ENCODE peak calls at places on chromosomes 4 and X, in nine cellular contexts. A, B, S, J, R, U, P, F and H are unnamed samples.

GRCh38 chr4:120198411-120198810 is 131.8 kb upstream of the MAD2L1 start:
- DNase-seq in A (no peak), B (no peak), S (no peak), J (no peak), R (no peak), U (no peak), P (no peak), F (no peak), H (no peak)

GRCh38 chr4:185730849-185731608 is 81.0 kb downstream of the SORBS2 start:
- DNase-seq in A (no peak), B (no peak), S (peak; percentile 47), J (no peak), R (no peak), U (peak; percentile 53), P (no peak), F (peak; percentile 72), H (no peak)

GRCh38 chrX:23811135-23811781 is 28.3 kb downstream of the SAT1 start:
- DNase-seq in A (no peak), B (no peak), S (no peak), J (no peak), R (no peak), U (peak; percentile 70), P (no peak), F (no peak), H (no peak)

GRCh38 chr4:83890816-83891215 is 354.9 kb downstream of the GPAT3 start:
- DNase-seq in A (no peak), B (no peak), S (peak; percentile 29), J (no peak), R (no peak), U (no peak), P (no peak), F (no peak), H (no peak)

GRCh38 chrX:131633285-131633917 is 89.5 kb downstream of the OR13H1 start:
- DNase-seq in A (peak; percentile 41), B (peak; percentile 49), S (peak; percentile 25), J (peak; percentile 46), R (peak; percentile 7), U (peak; percentile 57), P (peak; percentile 41), F (peak; percentile 54), H (peak; percentile 19)

GRCh38 chr4:102780476-102781144 is 19.8 kb upstream of the MANBA start:
- DNase-seq in A (peak; percentile 62), B (no peak), S (peak; percentile 97), J (no peak), R (no peak), U (peak; percentile 27), P (no peak), F (no peak), H (no peak)

GRCh38 chrX:68433155-68433980 is at the start of gene OPHN1:
- DNase-seq in A (peak; percentile 74), B (no peak), S (peak; percentile 65), J (peak; percentile 10), R (no peak), U (peak; percentile 80), P (peak; percentile 4), F (peak; percentile 78), H (no peak)

GRCh38 chr4:70601422-70602039 is 9.5 kb downstream of the AMBN start:
- DNase-seq in A (peak; percentile 74), B (peak; percentile 54), S (peak; percentile 78), J (peak; percentile 33), R (peak; percentile 25), U (peak; percentile 78), P (peak; percentile 58), F (peak; percentile 61), H (peak; percentile 54)

GRCh38 chr4:106766519-106766918 is 269.6 kb downstream of the DKK2 start:
- DNase-seq in A (no peak), B (no peak), S (no peak), J (no peak), R (no peak), U (no peak), P (no peak), F (peak; percentile 16), H (no peak)

GRCh38 chr4:74439952-74440351 is 5.0 kb upstream of the AREG start:
- DNase-seq in A (no peak), B (no peak), S (no peak), J (no peak), R (no peak), U (no peak), P (no peak), F (no peak), H (no peak)

GRCh38 chr4:113823291-113823659 is 61.7 kb upstream of the CAMK2D start:
- DNase-seq in A (peak; percentile 43), B (no peak), S (peak; percentile 34), J (no peak), R (no peak), U (peak; percentile 38), P (no peak), F (no peak), H (no peak)

GRCh38 chrX:32987139-32987538 is 224.2 kb downstream of the DMD start:
- DNase-seq in A (no peak), B (no peak), S (no peak), J (no peak), R (no peak), U (no peak), P (no peak), F (no peak), H (no peak)

GRCh38 chr4:9898596-9899345 is 117.3 kb downstream of the DRD5 start:
- DNase-seq in A (peak; percentile 16), B (no peak), S (peak; percentile 26), J (no peak), R (no peak), U (peak; percentile 52), P (peak; percentile 3), F (peak; percentile 69), H (no peak)

GRCh38 chr4:152709675-152710438 is 30.1 kb upstream of the TMEM154 start:
- DNase-seq in A (no peak), B (no peak), S (peak; percentile 22), J (no peak), R (no peak), U (no peak), P (no peak), F (peak; percentile 25), H (no peak)

GRCh38 chrX:19875051-19875432 is 12.4 kb downstream of the SH3KBP1 start:
- DNase-seq in A (peak; percentile 34), B (no peak), S (no peak), J (no peak), R (no peak), U (peak; percentile 29), P (no peak), F (no peak), H (no peak)

GRCh38 chr4:118350961-118351360 is 1.8 kb downstream of the PRSS12 start:
- DNase-seq in A (no peak), B (no peak), S (no peak), J (no peak), R (no peak), U (no peak), P (no peak), F (no peak), H (no peak)

GRCh38 chrX:49186125-49187027 is at the start of gene PRICKLE3:
- DNase-seq in A (peak; percentile 29), B (peak; percentile 42), S (peak; percentile 14), J (no peak), R (no peak), U (peak; percentile 88), P (peak; percentile 85), F (peak; percentile 46), H (peak; percentile 48)

GRCh38 chrX:106621836-106622235 is 10.1 kb downstream of the RADX start:
- DNase-seq in A (no peak), B (no peak), S (no peak), J (no peak), R (no peak), U (no peak), P (no peak), F (no peak), H (no peak)

GRCh38 chr4:16197842-16198241 is 28.4 kb downstream of the TAPT1 start:
- DNase-seq in A (no peak), B (peak; percentile 61), S (no peak), J (no peak), R (no peak), U (no peak), P (no peak), F (no peak), H (peak; percentile 12)

GRCh38 chrX:276588-277171 is 4.5 kb upstream of the PLCXD1 start:
- DNase-seq in A (peak; percentile 76), B (no peak), S (peak; percentile 19), J (no peak), R (no peak), U (no peak), P (peak; percentile 29), F (peak; percentile 39), H (no peak)

GRCh38 chr4:139988863-139989765 is 164.9 kb downstream of the MAML3 start:
- DNase-seq in A (peak; percentile 97), B (no peak), S (peak; percentile 96), J (no peak), R (peak; percentile 93), U (peak; percentile 27), P (peak; percentile 26), F (peak; percentile 92), H (no peak)

GRCh38 chr4:108359936-108360681 is 191.4 kb upstream of the LEF1 start:
- DNase-seq in A (no peak), B (no peak), S (no peak), J (no peak), R (no peak), U (peak; percentile 90), P (no peak), F (no peak), H (no peak)

GRCh38 chr4:77232653-77233052 is 75.6 kb downstream of the CCNG2 start:
- DNase-seq in A (peak; percentile 11), B (no peak), S (peak; percentile 80), J (no peak), R (no peak), U (peak; percentile 35), P (no peak), F (no peak), H (peak; percentile 5)

GRCh38 chr4:135281230-135281629 is 1079.6 kb upstream of the PABPC4L start:
- DNase-seq in A (no peak), B (no peak), S (peak; percentile 13), J (no peak), R (no peak), U (no peak), P (no peak), F (peak; percentile 11), H (no peak)